ENCODE peak calls at places on chromosomes 11 and 22, in five cellular contexts. B is K562, R is HepG2, P is H1, K is GM12878. J is an unnamed sample.

GRCh38 chr11:34072831-34073230 is 21.3 kb downstream of the CAPRIN1 start:
- DNase-seq in B (no peak), R (no peak), P (no peak), K (no peak), J (no peak)

GRCh38 chr11:108221401-108221800 is 1.0 kb downstream of the NPAT start:
- DNase-seq in B (peak), R (no peak), P (no peak), K (no peak), J (no peak)

GRCh38 chr11:66784575-66784974 is 55.6 kb upstream of the SPTBN2 start:
- DNase-seq in B (no peak), R (no peak), P (no peak), K (no peak), J (no peak)

GRCh38 chr11:108887436-108888238 is 222.8 kb downstream of the DDX10 start:
- DNase-seq in B (no peak), R (no peak), P (no peak), K (no peak), J (no peak)

GRCh38 chr11:64501500-64502427 is 89.3 kb upstream of the SLC22A12 start:
- DNase-seq in B (peak), R (peak), P (no peak), K (no peak), J (no peak)

GRCh38 chr22:32079110-32080089 is 36.3 kb downstream of the SLC5A1 start:
- DNase-seq in B (no peak), R (no peak), P (no peak), K (no peak), J (no peak)

GRCh38 chr11:66336234-66337102 is at the start of gene RIN1:
- DNase-seq in B (peak), R (peak), P (peak), K (peak), J (peak)

GRCh38 chr11:128931661-128932060 is 11.0 kb downstream of the TP53AIP1 start:
- DNase-seq in B (no peak), R (no peak), P (no peak), K (no peak), J (no peak)

GRCh38 chr22:19232620-19233019 is 54.1 kb upstream of the SLC25A1 start:
- DNase-seq in B (no peak), R (no peak), P (no peak), K (no peak), J (no peak)

GRCh38 chr22:39277135-39277607 is 32.4 kb upstream of the PDGFB start:
- DNase-seq in B (no peak), R (no peak), P (no peak), K (no peak), J (no peak)

GRCh38 chr11:103649401-103649895 is 387.0 kb upstream of the DDI1 start:
- DNase-seq in B (no peak), R (no peak), P (no peak), K (no peak), J (no peak)

GRCh38 chr11:35146711-35147110 is 7.7 kb downstream of the CD44 start:
- DNase-seq in B (no peak), R (no peak), P (no peak), K (no peak), J (no peak)

GRCh38 chr11:11463397-11463796 is 110.3 kb upstream of the CSNK2A3 start:
- DNase-seq in B (no peak), R (no peak), P (no peak), K (no peak), J (no peak)

GRCh38 chr11:35134403-35135126 is 4.4 kb upstream of the CD44 start:
- DNase-seq in B (no peak), R (no peak), P (no peak), K (no peak), J (no peak)

GRCh38 chr11:46681814-46682213 is 18.6 kb downstream of the ARHGAP1 start:
- DNase-seq in B (no peak), R (no peak), P (no peak), K (no peak), J (no peak)

GRCh38 chr11:116217006-116217405 is 555.8 kb downstream of the BUD13 start:
- DNase-seq in B (peak), R (peak), P (no peak), K (no peak), J (peak)

GRCh38 chr22:49713003-49713402 is 114.7 kb downstream of the BRD1 start:
- DNase-seq in B (no peak), R (no peak), P (no peak), K (no peak), J (no peak)

GRCh38 chr11:73085189-73085875 is 56.8 kb downstream of the FCHSD2 start:
- DNase-seq in B (no peak), R (peak), P (no peak), K (no peak), J (no peak)

GRCh38 chr11:124493256-124493655 is 47.8 kb upstream of the OR8B8 start:
- DNase-seq in B (no peak), R (no peak), P (no peak), K (no peak), J (no peak)
- TF ChIP-seq ATF3 in B (no peak), R (no peak), P (no peak), K (no peak), J (no peak)

GRCh38 chr11:126481303-126481680 is 125.8 kb downstream of the ST3GAL4 start:
- DNase-seq in B (no peak), R (no peak), P (no peak), K (no peak), J (no peak)

GRCh38 chr11:126480410-126481302 is 125.2 kb downstream of the ST3GAL4 start:
- DNase-seq in B (peak), R (peak), P (peak), K (peak), J (peak)

GRCh38 chr11:126483796-126484195 is 128.3 kb downstream of the ST3GAL4 start:
- DNase-seq in B (no peak), R (no peak), P (no peak), K (no peak), J (no peak)

GRCh38 chr11:126484266-126484665 is 128.8 kb downstream of the ST3GAL4 start:
- DNase-seq in B (no peak), R (peak), P (no peak), K (no peak), J (no peak)

GRCh38 chr11:126482586-126483108 is 127.2 kb downstream of the ST3GAL4 start:
- DNase-seq in B (no peak), R (no peak), P (no peak), K (no peak), J (no peak)
- TF ChIP-seq CREB1 in B (no peak), R (no peak), P (no peak), K (no peak), J (no peak)

GRCh38 chr22:46133588-46133855 is 16.8 kb upstream of the PPARA start:
- DNase-seq in B (no peak), R (no peak), P (no peak), K (no peak), J (no peak)

GRCh38 chr22:46129390-46130041 is 20.8 kb upstream of the PPARA start:
- DNase-seq in B (no peak), R (no peak), P (no peak), K (no peak), J (no peak)

GRCh38 chr22:46132830-46133587 is 17.3 kb upstream of the PPARA start:
- DNase-seq in B (no peak), R (peak), P (no peak), K (no peak), J (no peak)

GRCh38 chr22:46128606-46129005 is 21.7 kb upstream of the PPARA start:
- DNase-seq in B (no peak), R (no peak), P (no peak), K (no peak), J (no peak)

GRCh38 chr22:46131151-46131587 is 19.2 kb upstream of the PPARA start:
- DNase-seq in B (peak), R (no peak), P (peak), K (no peak), J (peak)
- TF ChIP-seq ATF3 in B (no peak), R (no peak), P (no peak), K (no peak), J (no peak)

DNA sequence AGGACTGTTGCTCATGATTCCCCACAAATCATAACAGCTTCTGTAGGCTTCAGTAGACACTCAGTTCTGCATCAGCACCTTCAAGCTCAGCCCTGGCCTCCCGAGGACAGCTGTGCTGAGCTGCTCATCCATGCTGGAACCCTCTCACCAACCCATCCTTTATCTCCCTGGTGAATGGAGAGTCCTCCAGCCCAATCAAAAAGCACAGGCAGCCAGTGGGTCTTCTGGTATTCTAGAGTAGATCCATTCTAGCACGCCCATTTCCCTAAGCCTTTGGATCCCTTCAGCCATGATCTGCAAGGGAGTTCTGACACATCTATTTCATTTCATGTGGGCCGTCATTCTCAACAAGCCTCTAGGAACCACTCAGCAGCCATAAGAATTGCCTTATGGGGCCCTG is 44.6 kb upstream of the SPATA19 start:
- DNase-seq in B (no peak), R (no peak), P (no peak), K (no peak), J (no peak)
- TF ChIP-seq CREB1 in B (no peak), R (no peak), P (no peak), K (no peak), J (no peak)

DNA sequence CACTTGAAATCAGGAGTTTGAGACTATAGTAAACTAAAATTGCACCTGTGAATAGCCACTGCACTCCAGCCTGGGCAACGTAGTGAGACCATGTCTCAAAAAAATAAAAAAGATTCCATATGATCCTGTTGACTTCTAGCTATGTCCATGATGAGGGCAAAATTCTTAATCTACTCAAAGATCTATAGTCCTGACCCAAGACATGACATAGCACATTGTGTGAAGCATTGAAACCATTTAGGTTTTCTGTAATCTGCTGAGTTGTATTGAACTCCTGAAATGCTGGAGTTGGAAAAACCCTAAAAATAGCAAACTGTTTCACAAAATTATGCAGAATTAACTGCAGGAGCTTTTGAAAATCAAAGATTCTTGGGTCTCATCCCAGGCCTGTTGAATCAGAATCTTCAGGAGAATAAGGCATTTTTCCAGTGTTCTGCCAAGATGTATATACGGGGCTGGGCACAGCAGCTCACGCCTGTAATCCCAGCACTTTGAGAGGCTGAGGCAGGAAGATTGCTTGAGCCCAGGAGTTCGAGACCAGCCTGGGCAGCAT is 29.8 kb upstream of the LDHA start:
- DNase-seq in B (no peak), R (no peak), P (no peak), K (no peak), J (no peak)
- TF ChIP-seq ATF3 in B (no peak), R (no peak), P (no peak), K (no peak), J (no peak)

DNA sequence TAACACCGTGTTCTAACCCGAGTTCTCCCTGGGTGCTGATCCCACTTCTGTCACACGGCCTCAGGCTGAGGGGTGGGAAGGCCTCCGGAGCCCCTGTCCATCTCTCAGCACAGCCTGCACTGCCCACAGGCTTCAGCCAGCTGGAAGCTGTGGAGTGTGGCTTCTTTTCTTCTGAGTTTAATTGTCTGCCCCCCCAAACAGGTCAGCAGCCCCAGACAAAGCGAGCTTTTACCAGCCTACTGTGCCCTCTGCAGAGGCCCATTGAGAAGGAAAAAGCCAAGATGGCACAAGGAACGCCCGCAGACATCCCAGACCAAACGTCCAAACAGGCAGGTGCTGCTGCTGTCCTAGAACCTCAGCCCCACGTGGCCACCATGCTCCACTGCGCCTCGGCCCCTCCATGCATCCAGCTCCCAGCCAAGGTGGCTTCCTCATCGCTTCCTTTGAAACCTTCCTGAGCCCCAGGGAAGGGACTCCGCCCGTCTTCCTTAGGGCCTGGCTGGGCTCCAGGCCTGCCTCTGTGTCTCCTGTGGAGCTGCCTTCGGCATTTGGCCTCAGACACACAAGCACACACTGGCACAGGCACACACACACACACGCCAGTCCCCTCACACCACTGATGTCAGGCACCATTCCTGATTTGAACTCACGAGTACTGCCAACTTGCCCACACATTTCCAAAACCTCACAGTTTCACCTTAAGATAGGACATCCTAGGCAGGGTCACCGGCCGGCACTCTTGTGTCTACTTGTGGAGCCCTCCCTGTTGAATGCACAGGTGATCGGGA is 1.7 kb downstream of the MOB2 start:
- DNase-seq in B (no peak), R (no peak), P (no peak), K (no peak), J (no peak)
- TF ChIP-seq CREB1 in B (no peak), R (no peak), P (no peak), K (no peak), J (no peak)

J was measured in WTC11.